ENCODE peak calls at places on chromosomes 4 and X, in nine cellular contexts. V is stimulated activated CD4-positive, alpha-beta T cell treated with anti-CD3 and anti-CD28 coated beads, Interleukin-4, amount 100 ng/mL, for 48 hours; E is naive thymus-derived CD8-positive, alpha-beta T cell; I is kidney tubule cell; W is cardiac muscle cell; S is B cell; P is ELF-1; L is ELR; D is nucleus accumbens. Q is an unnamed sample.
A peak's percentile ranks its signal among the peaks of the same experiment; 100 is the strongest.

GRCh38 chrX:133922390-133922772 is 63.0 kb downstream of the GPC3 start:
- DNase-seq in D (no peak), E (no peak), L (no peak), I (no peak), S (no peak), W (no peak), P (no peak), V (no peak), Q (no peak)

GRCh38 chr4:8182858-8183725 is 16.0 kb upstream of the SH3TC1 start:
- DNase-seq in S (no peak), I (peak; percentile 69), D (no peak), L (peak; percentile 85), W (peak; percentile 90), E (no peak), V (no peak), P (peak; percentile 63), Q (peak; percentile 89)

GRCh38 chrX:82081027-82081426 is 879.1 kb downstream of the SH3BGRL start:
- DNase-seq in I (no peak), W (no peak), D (no peak), S (no peak), P (no peak), V (no peak), E (no peak), L (no peak), Q (no peak)

GRCh38 chr4:163694385-163694784 is 199.9 kb downstream of the TMA16 start:
- DNase-seq in I (peak; percentile 85), E (no peak), V (no peak), S (no peak), W (no peak), D (no peak), L (peak; percentile 87), P (no peak), Q (peak; percentile 79)

GRCh38 chr4:5203309-5203708 is 152.0 kb downstream of the STK32B start:
- DNase-seq in I (no peak), P (no peak), S (no peak), V (no peak), E (no peak), L (no peak), D (no peak), W (no peak), Q (no peak)

GRCh38 chrX:123860506-123860840 is 620 bp downstream of the XIAP start:
- DNase-seq in I (peak; percentile 61), S (no peak), V (no peak), E (peak; percentile 16), P (no peak), D (no peak), L (peak; percentile 56), W (no peak), Q (peak; percentile 8)

GRCh38 chrX:9434151-9434550 is 30.7 kb upstream of the TBL1X start:
- DNase-seq in V (no peak), L (no peak), D (no peak), P (no peak), E (no peak), S (no peak), W (no peak), I (peak; percentile 38), Q (no peak)

GRCh38 chrX:129540725-129541184 is 696 bp downstream of the OCRL start:
- DNase-seq in I (no peak), P (peak; percentile 34), V (no peak), W (no peak), D (no peak), E (no peak), S (no peak), L (peak; percentile 33), Q (no peak)

GRCh38 chr4:109703664-109704351 is 563 bp upstream of the CASP6 start:
- DNase-seq in V (no peak), W (peak; percentile 60), P (no peak), S (no peak), E (no peak), D (no peak), I (peak; percentile 20), L (no peak), Q (no peak)

GRCh38 chr4:650461-650860 is 23.6 kb downstream of the ATP5ME start:
- DNase-seq in S (no peak), W (no peak), I (no peak), P (no peak), D (no peak), L (no peak), V (no peak), E (no peak), Q (no peak)

GRCh38 chrX:102341867-102342266 is 94.9 kb downstream of the NXF2 start:
- DNase-seq in S (no peak), V (no peak), L (peak; percentile 8), P (no peak), W (no peak), D (no peak), I (no peak), E (no peak), Q (no peak)

GRCh38 chr4:23361453-23361852 is 528.4 kb downstream of the PPARGC1A start:
- DNase-seq in V (no peak), P (no peak), S (no peak), D (no peak), W (no peak), I (no peak), E (no peak), L (no peak), Q (no peak)

GRCh38 chr4:19711871-19712270 is 539.8 kb upstream of the SLIT2 start:
- DNase-seq in D (no peak), V (no peak), E (no peak), L (peak; percentile 90), S (no peak), I (peak; percentile 63), P (no peak), W (peak; percentile 43), Q (peak; percentile 76)

GRCh38 chr4:158863296-158863695 is 94.5 kb downstream of the FNIP2 start:
- DNase-seq in W (no peak), L (no peak), V (no peak), D (no peak), I (no peak), E (no peak), P (no peak), S (no peak), Q (no peak)

GRCh38 chrX:24542756-24543155 is 77.7 kb downstream of the PDK3 start:
- DNase-seq in P (no peak), L (no peak), I (no peak), W (peak; percentile 45), S (no peak), E (no peak), V (no peak), D (no peak), Q (no peak)

GRCh38 chrX:145502670-145503069 is 255.4 kb downstream of the SPANXN1 start:
- DNase-seq in D (no peak), L (no peak), W (no peak), P (no peak), I (no peak), E (no peak), V (no peak), S (no peak), Q (no peak)

GRCh38 chr4:7649741-7650531 is 215.2 kb upstream of the PSAPL1 start:
- DNase-seq in E (peak; percentile 51), V (peak; percentile 26), S (no peak), L (peak; percentile 98), W (peak; percentile 65), I (peak; percentile 90), P (no peak), D (no peak), Q (peak; percentile 98)

Q was measured in HFFc6.